ENCODE peak calls at places on chromosomes 7 and 10, in eight cellular contexts. One of them, this sample, is unnamed.

GRCh38 chr7:76383089-76383944 is 24.5 kb upstream of the YWHAG start:
- DNase-seq in T-helper 2 cell: no peak
- DNase-seq in neural crest cell: no peak
- DNase-seq in NCI-H1105: no peak
- DNase-seq in astrocyte of the cerebellum: no peak
- DNase-seq in GM06990: no peak
- DNase-seq in retina: no peak
- DNase-seq in cardiac septum: no peak
- DNase-seq in this sample: no peak

GRCh38 chr7:29285451-29285807 is 90.9 kb downstream of the CHN2 start:
- DNase-seq in NCI-H1105: no peak
- DNase-seq in GM06990: peak
- DNase-seq in astrocyte of the cerebellum: peak
- DNase-seq in cardiac septum: no peak
- DNase-seq in T-helper 2 cell: peak
- DNase-seq in neural crest cell: no peak
- DNase-seq in retina: no peak
- DNase-seq in this sample: no peak

GRCh38 chr7:41054960-41055700 is 647.8 kb downstream of the INHBA start:
- DNase-seq in T-helper 2 cell: no peak
- DNase-seq in retina: no peak
- DNase-seq in astrocyte of the cerebellum: no peak
- DNase-seq in cardiac septum: no peak
- DNase-seq in GM06990: no peak
- DNase-seq in neural crest cell: no peak
- DNase-seq in NCI-H1105: no peak
- DNase-seq in this sample: no peak

GRCh38 chr10:95388072-95388471 is 97.3 kb upstream of the PDLIM1 start:
- DNase-seq in T-helper 2 cell: no peak
- DNase-seq in neural crest cell: no peak
- DNase-seq in NCI-H1105: no peak
- DNase-seq in cardiac septum: no peak
- DNase-seq in astrocyte of the cerebellum: no peak
- DNase-seq in retina: no peak
- DNase-seq in GM06990: no peak
- DNase-seq in this sample: no peak

GRCh38 chr7:26187380-26188290 is 12.9 kb downstream of the HNRNPA2B1 start:
- DNase-seq in NCI-H1105: peak
- DNase-seq in retina: no peak
- DNase-seq in astrocyte of the cerebellum: no peak
- DNase-seq in neural crest cell: no peak
- DNase-seq in cardiac septum: no peak
- DNase-seq in GM06990: no peak
- DNase-seq in T-helper 2 cell: peak
- DNase-seq in this sample: no peak

GRCh38 chr10:77965294-77965693 is 38.7 kb upstream of the DLG5 start:
- DNase-seq in retina: no peak
- DNase-seq in cardiac septum: no peak
- DNase-seq in T-helper 2 cell: no peak
- DNase-seq in astrocyte of the cerebellum: no peak
- DNase-seq in NCI-H1105: no peak
- DNase-seq in neural crest cell: no peak
- DNase-seq in GM06990: no peak
- DNase-seq in this sample: no peak

GRCh38 chr10:69898524-69898923 is 96.8 kb downstream of the COL13A1 start:
- DNase-seq in neural crest cell: no peak
- DNase-seq in GM06990: no peak
- DNase-seq in retina: no peak
- DNase-seq in cardiac septum: no peak
- DNase-seq in NCI-H1105: no peak
- DNase-seq in astrocyte of the cerebellum: no peak
- DNase-seq in T-helper 2 cell: no peak
- DNase-seq in this sample: no peak

GRCh38 chr10:24873281-24873683 is 79.1 kb downstream of the PRTFDC1 start:
- DNase-seq in neural crest cell: no peak
- DNase-seq in T-helper 2 cell: no peak
- DNase-seq in GM06990: no peak
- DNase-seq in retina: no peak
- DNase-seq in astrocyte of the cerebellum: peak
- DNase-seq in NCI-H1105: no peak
- DNase-seq in cardiac septum: no peak
- DNase-seq in this sample: no peak

GRCh38 chr7:111836592-111836991 is 274.3 kb upstream of the IMMP2L start:
- DNase-seq in cardiac septum: no peak
- DNase-seq in NCI-H1105: no peak
- DNase-seq in T-helper 2 cell: no peak
- DNase-seq in astrocyte of the cerebellum: no peak
- DNase-seq in neural crest cell: no peak
- DNase-seq in GM06990: no peak
- DNase-seq in retina: no peak
- DNase-seq in this sample: no peak

GRCh38 chr7:80428161-80429054 is 83.5 kb downstream of the GNAT3 start:
- DNase-seq in cardiac septum: no peak
- DNase-seq in astrocyte of the cerebellum: peak
- DNase-seq in retina: no peak
- DNase-seq in NCI-H1105: peak
- DNase-seq in GM06990: no peak
- DNase-seq in T-helper 2 cell: peak
- DNase-seq in neural crest cell: no peak
- DNase-seq in this sample: no peak

GRCh38 chr10:88651131-88651541 is 13.1 kb upstream of the LIPF start:
- DNase-seq in GM06990: no peak
- DNase-seq in NCI-H1105: no peak
- DNase-seq in neural crest cell: no peak
- DNase-seq in cardiac septum: no peak
- DNase-seq in T-helper 2 cell: no peak
- DNase-seq in astrocyte of the cerebellum: peak
- DNase-seq in retina: no peak
- DNase-seq in this sample: no peak

GRCh38 chr10:93859049-93859655 is 34.6 kb upstream of the SLC35G1 start:
- DNase-seq in GM06990: no peak
- DNase-seq in T-helper 2 cell: no peak
- DNase-seq in neural crest cell: no peak
- DNase-seq in retina: peak
- DNase-seq in NCI-H1105: no peak
- DNase-seq in astrocyte of the cerebellum: no peak
- DNase-seq in cardiac septum: no peak
- DNase-seq in this sample: no peak